ENCODE peak calls at places on chromosomes 6 and 20, in four cellular contexts. V, I, U and A are unnamed samples.

GRCh38 chr6:6820688-6821238 is 232.2 kb downstream of the LY86 start:
- DNase-seq in U (peak), V (no peak), I (no peak), A (no peak)

GRCh38 chr6:165031491-165031890 is 277.9 kb downstream of the C6orf118 start:
- DNase-seq in I (no peak), V (no peak), U (no peak), A (no peak)

GRCh38 chr6:162615016-162615717 is 112.4 kb downstream of the PRKN start:
- DNase-seq in I (no peak), V (no peak), U (no peak), A (no peak)

GRCh38 chr20:44732327-44732726 is 13.3 kb upstream of the KCNK15 start:
- DNase-seq in U (no peak), V (no peak), I (no peak), A (no peak)

GRCh38 chr20:4568560-4568959 is 153.1 kb upstream of the PRND start:
- DNase-seq in I (no peak), V (no peak), U (no peak), A (no peak)

GRCh38 chr6:54846857-54847721 is 518 bp downstream of the FAM83B start:
- DNase-seq in V (no peak), I (no peak), U (peak), A (no peak)

GRCh38 chr6:123658848-123659247 is 22.1 kb upstream of the TRDN start:
- DNase-seq in V (no peak), U (no peak), I (no peak), A (no peak)

GRCh38 chr6:21722488-21722887 is 128.9 kb downstream of the SOX4 start:
- DNase-seq in I (no peak), U (no peak), V (no peak), A (no peak)

GRCh38 chr6:160106701-160107100 is 14.9 kb upstream of the SLC22A1 start:
- DNase-seq in V (no peak), U (no peak), I (no peak), A (no peak)

GRCh38 chr20:15902493-15902892 is 670.8 kb downstream of the KIF16B start:
- DNase-seq in I (no peak), V (no peak), U (no peak), A (no peak)

GRCh38 chr6:47414517-47415167 is 62.9 kb upstream of the CD2AP start:
- DNase-seq in I (peak), V (no peak), U (no peak), A (no peak)

GRCh38 chr20:46586724-46587123 is 36.3 kb upstream of the OCSTAMP start:
- DNase-seq in U (no peak), V (no peak), I (no peak), A (no peak)

GRCh38 chr6:148927581-148927980 is 180.8 kb downstream of the UST start:
- DNase-seq in U (no peak), V (no peak), I (no peak), A (no peak)

GRCh38 chr6:151916680-151917164 is 109.2 kb downstream of the ESR1 start:
- DNase-seq in I (no peak), U (no peak), V (no peak), A (no peak)

GRCh38 chr6:52299598-52300144 is 15.1 kb upstream of the MCM3 start:
- DNase-seq in U (no peak), I (no peak), V (no peak), A (no peak)

GRCh38 chr6:106870069-106870468 is 104.5 kb downstream of the CD24 start:
- DNase-seq in V (no peak), I (no peak), U (no peak), A (no peak)

GRCh38 chr6:328184-328670 is 35.9 kb downstream of the DUSP22 start:
- DNase-seq in U (no peak), V (peak), I (no peak), A (no peak)

GRCh38 chr20:51318058-51318960 is 224.2 kb downstream of the NFATC2 start:
- DNase-seq in I (no peak), V (no peak), U (peak), A (peak)

GRCh38 chr6:8731874-8732273 is 296.5 kb upstream of the SLC35B3 start:
- DNase-seq in U (no peak), I (no peak), V (no peak), A (no peak)

GRCh38 chr6:67345946-67346345 is 1289.1 kb upstream of the ADGRB3 start:
- DNase-seq in I (no peak), U (no peak), V (no peak), A (no peak)

GRCh38 chr6:33010356-33010755 is 965 bp upstream of the HLA-DOA start:
- DNase-seq in U (no peak), V (no peak), I (no peak), A (no peak)

GRCh38 chr6:89582669-89583325 is 55.8 kb downstream of the LYRM2 start:
- DNase-seq in V (no peak), I (no peak), U (no peak), A (no peak)

GRCh38 chr6:167892835-167893234 is 66.1 kb downstream of the AFDN start:
- DNase-seq in U (peak), V (no peak), I (no peak), A (no peak)

GRCh38 chr20:38255389-38255788 is 5.1 kb downstream of the KIAA1755 start:
- DNase-seq in V (no peak), U (no peak), I (no peak), A (no peak)

GRCh38 chr20:688809-689208 is 13.2 kb upstream of the SCRT2 start:
- DNase-seq in V (no peak), I (no peak), U (peak), A (no peak)

GRCh38 chr20:57904706-57905105 is 194.9 kb upstream of the PMEPA1 start:
- DNase-seq in U (no peak), I (no peak), V (no peak), A (no peak)

GRCh38 chr6:72955666-72956065 is 269.6 kb downstream of the KHDC1L start:
- DNase-seq in V (no peak), I (no peak), U (no peak), A (no peak)

GRCh38 chr6:36638579-36638978 is 39.9 kb upstream of the CDKN1A start:
- DNase-seq in V (no peak), U (no peak), I (no peak), A (no peak)